ENCODE peak calls at places on chromosomes 16 and 17, in five cellular contexts. S, Q, O, D and Z are unnamed samples.

GRCh38 chr16:49274936-49275730 is 6.5 kb downstream of the CBLN1 start:
- DNase-seq in S (no peak), Q (no peak), O (no peak), D (no peak), Z (no peak)

GRCh38 chr17:76327689-76328088 is 19.6 kb upstream of the QRICH2 start:
- DNase-seq in S (no peak), Q (no peak), O (no peak), D (no peak), Z (no peak)

GRCh38 chr17:36849871-36850348 is 87.4 kb upstream of the LHX1 start:
- DNase-seq in S (no peak), Q (no peak), O (peak), D (no peak), Z (peak)

GRCh38 chr17:3740611-3741073 is 16.9 kb downstream of the HASPIN start:
- DNase-seq in S (no peak), Q (no peak), O (no peak), D (no peak), Z (no peak)

GRCh38 chr16:59249049-59249448 is 514.9 kb upstream of the GOT2 start:
- DNase-seq in S (no peak), Q (no peak), O (no peak), D (no peak), Z (no peak)

GRCh38 chr17:37743612-37743874 is 1.3 kb downstream of the HNF1B start:
- DNase-seq in S (no peak), Q (no peak), O (no peak), D (peak), Z (no peak)

GRCh38 chr17:869067-869466 is 86.9 kb downstream of the MRM3 start:
- DNase-seq in S (no peak), Q (peak), O (peak), D (no peak), Z (peak)

GRCh38 chr16:26664086-26664485 is 402.6 kb upstream of the C16orf82 start:
- DNase-seq in S (no peak), Q (no peak), O (no peak), D (no peak), Z (no peak)

GRCh38 chr17:31412511-31412910 is 21.0 kb downstream of the RAB11FIP4 start:
- DNase-seq in S (no peak), Q (no peak), O (no peak), D (no peak), Z (no peak)

GRCh38 chr16:66041907-66042306 is 324.6 kb upstream of the CDH5 start:
- DNase-seq in S (no peak), Q (no peak), O (no peak), D (no peak), Z (no peak)

GRCh38 chr16:608019-608418 is 18.2 kb downstream of the RAB40C start:
- DNase-seq in S (no peak), Q (no peak), O (no peak), D (no peak), Z (no peak)

GRCh38 chr16:82995927-82996441 is 369.2 kb downstream of the CDH13 start:
- DNase-seq in S (no peak), Q (no peak), O (peak), D (peak), Z (peak)

GRCh38 chr17:81448960-81449359 is 53.7 kb downstream of the BAHCC1 start:
- DNase-seq in S (no peak), Q (no peak), O (no peak), D (no peak), Z (no peak)

GRCh38 chr16:49767414-49767813 is 88.5 kb downstream of the ZNF423 start:
- DNase-seq in S (no peak), Q (no peak), O (no peak), D (no peak), Z (no peak)

GRCh38 chr16:64910351-64910750 is 211.5 kb downstream of the CDH11 start:
- DNase-seq in S (no peak), Q (peak), O (peak), D (no peak), Z (peak)

GRCh38 chr16:73610605-73611177 is 562.8 kb upstream of the ZFHX3 start:
- DNase-seq in S (peak), Q (no peak), O (no peak), D (no peak), Z (no peak)

GRCh38 chr17:64139542-64139941 is 9.6 kb upstream of the ERN1 start:
- DNase-seq in S (no peak), Q (no peak), O (no peak), D (no peak), Z (no peak)

GRCh38 chr17:14301761-14302401 is 1.0 kb downstream of the HS3ST3B1 start:
- DNase-seq in S (no peak), Q (peak), O (peak), D (peak), Z (peak)